ENCODE peak calls at places on chromosomes 6 and 20, in four cellular contexts. One of them, this sample, is unnamed.

GRCh38 chr20:63411151-63411897 is 50.2 kb upstream of the CHRNA4 start:
- DNase-seq in CD4-positive, CD25-positive, alpha-beta regulatory T cell: no peak
- DNase-seq in dorsolateral prefrontal cortex: no peak
- DNase-seq in stomach: no peak
- DNase-seq in this sample: no peak

GRCh38 chr6:167676000-167676665 is 150.6 kb upstream of the AFDN start:
- DNase-seq in dorsolateral prefrontal cortex: no peak
- DNase-seq in CD4-positive, CD25-positive, alpha-beta regulatory T cell: no peak
- DNase-seq in stomach: peak
- DNase-seq in this sample: no peak

GRCh38 chr6:126210398-126211075 is 129.4 kb upstream of the CENPW start:
- DNase-seq in stomach: no peak
- DNase-seq in CD4-positive, CD25-positive, alpha-beta regulatory T cell: no peak
- DNase-seq in dorsolateral prefrontal cortex: no peak
- DNase-seq in this sample: no peak

GRCh38 chr6:11876934-11877433 is 98.4 kb upstream of the ADTRP start:
- DNase-seq in CD4-positive, CD25-positive, alpha-beta regulatory T cell: no peak
- DNase-seq in stomach: no peak
- DNase-seq in dorsolateral prefrontal cortex: no peak
- DNase-seq in this sample: no peak

GRCh38 chr20:62160253-62160652 is 16.7 kb downstream of the SS18L1 start:
- DNase-seq in CD4-positive, CD25-positive, alpha-beta regulatory T cell: no peak
- DNase-seq in stomach: no peak
- DNase-seq in dorsolateral prefrontal cortex: no peak
- DNase-seq in this sample: no peak

GRCh38 chr6:166760288-166760687 is 133.2 kb upstream of the RPS6KA2 start:
- DNase-seq in CD4-positive, CD25-positive, alpha-beta regulatory T cell: no peak
- DNase-seq in stomach: no peak
- DNase-seq in dorsolateral prefrontal cortex: no peak
- DNase-seq in this sample: no peak

GRCh38 chr20:41339957-41340326 is 679 bp upstream of the LPIN3 start:
- DNase-seq in CD4-positive, CD25-positive, alpha-beta regulatory T cell: peak
- DNase-seq in stomach: peak
- DNase-seq in dorsolateral prefrontal cortex: peak
- DNase-seq in this sample: peak

GRCh38 chr20:53220482-53221307 is 248.5 kb downstream of the TSHZ2 start:
- DNase-seq in CD4-positive, CD25-positive, alpha-beta regulatory T cell: no peak
- DNase-seq in stomach: no peak
- DNase-seq in dorsolateral prefrontal cortex: no peak
- DNase-seq in this sample: no peak

GRCh38 chr6:113172531-113172966 is 684.6 kb upstream of the MARCKS start:
- DNase-seq in CD4-positive, CD25-positive, alpha-beta regulatory T cell: no peak
- DNase-seq in stomach: no peak
- DNase-seq in dorsolateral prefrontal cortex: peak
- DNase-seq in this sample: peak

GRCh38 chr6:7138921-7139358 is 31.2 kb downstream of the RREB1 start:
- DNase-seq in CD4-positive, CD25-positive, alpha-beta regulatory T cell: no peak
- DNase-seq in dorsolateral prefrontal cortex: no peak
- DNase-seq in stomach: peak
- DNase-seq in this sample: no peak

GRCh38 chr20:24206995-24207394 is 218.4 kb upstream of the GGTLC1 start:
- DNase-seq in CD4-positive, CD25-positive, alpha-beta regulatory T cell: no peak
- DNase-seq in stomach: no peak
- DNase-seq in dorsolateral prefrontal cortex: no peak
- DNase-seq in this sample: no peak

GRCh38 chr6:82270791-82271392 is 23.3 kb upstream of the IBTK start:
- DNase-seq in stomach: no peak
- DNase-seq in CD4-positive, CD25-positive, alpha-beta regulatory T cell: no peak
- DNase-seq in dorsolateral prefrontal cortex: no peak
- DNase-seq in this sample: no peak

GRCh38 chr20:32823078-32823477 is 3.3 kb downstream of the MAPRE1 start:
- DNase-seq in CD4-positive, CD25-positive, alpha-beta regulatory T cell: no peak
- DNase-seq in dorsolateral prefrontal cortex: no peak
- DNase-seq in stomach: no peak
- DNase-seq in this sample: peak

GRCh38 chr6:85670573-85670972 is 27.9 kb upstream of the SYNCRIP start:
- DNase-seq in dorsolateral prefrontal cortex: no peak
- DNase-seq in CD4-positive, CD25-positive, alpha-beta regulatory T cell: no peak
- DNase-seq in stomach: no peak
- DNase-seq in this sample: peak
- H3K27ac ChIP-seq in dorsolateral prefrontal cortex: no peak
- H3K27ac ChIP-seq in CD4-positive, CD25-positive, alpha-beta regulatory T cell: peak
- H3K27ac ChIP-seq in stomach: no peak
- H3K27ac ChIP-seq in this sample: no peak

GRCh38 chr6:56552212-56553130 is 90.2 kb downstream of the DST start:
- DNase-seq in stomach: no peak
- DNase-seq in dorsolateral prefrontal cortex: no peak
- DNase-seq in CD4-positive, CD25-positive, alpha-beta regulatory T cell: no peak
- DNase-seq in this sample: no peak
- H3K27ac ChIP-seq in stomach: no peak
- H3K27ac ChIP-seq in dorsolateral prefrontal cortex: peak
- H3K27ac ChIP-seq in CD4-positive, CD25-positive, alpha-beta regulatory T cell: no peak
- H3K27ac ChIP-seq in this sample: no peak

DNA sequence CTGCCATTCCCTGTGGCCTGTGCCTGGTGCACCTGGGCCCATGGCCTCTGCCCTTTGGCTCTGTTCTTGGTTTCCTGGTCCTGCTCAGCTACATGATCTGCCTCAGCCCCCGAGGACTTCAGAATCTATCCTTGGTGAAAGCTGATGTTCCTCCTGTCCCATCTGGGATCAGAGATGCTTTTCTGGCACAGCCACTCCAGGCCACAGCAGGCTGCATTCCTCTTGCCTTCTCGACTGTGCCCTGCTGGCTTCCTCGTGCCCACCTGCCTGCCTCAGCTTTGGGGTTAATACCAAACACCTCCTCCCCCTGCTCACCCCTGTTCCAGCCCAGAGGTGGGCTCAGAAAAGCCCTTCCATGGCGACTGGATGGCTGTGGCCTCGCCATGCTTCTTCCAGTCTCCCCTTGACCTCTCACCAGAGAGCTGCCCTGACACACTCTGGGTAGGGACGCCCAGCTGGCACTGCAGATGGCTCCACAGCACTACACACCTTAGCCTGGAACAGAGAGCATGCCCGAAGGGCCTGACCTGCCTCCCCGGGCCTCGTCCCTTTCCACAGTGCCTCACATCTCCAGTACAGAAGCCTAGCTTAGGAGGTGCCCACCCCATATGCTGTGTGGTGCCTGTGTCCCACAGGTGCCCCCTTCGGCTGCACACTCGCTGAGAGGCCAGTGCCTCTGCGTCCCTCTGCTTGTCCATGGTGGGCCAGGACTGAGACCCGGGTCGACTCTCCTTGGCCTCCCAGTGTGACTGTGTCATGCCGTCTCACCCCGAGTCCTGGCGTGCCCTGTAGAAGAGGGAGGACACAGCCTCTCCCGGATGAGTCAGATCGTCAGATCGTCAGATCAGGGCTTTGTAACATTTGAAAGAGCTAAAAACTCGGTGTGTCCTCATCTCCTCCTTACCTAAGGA is 148.8 kb downstream of the DTNBP1 start:
- DNase-seq in dorsolateral prefrontal cortex: no peak
- DNase-seq in stomach: no peak
- DNase-seq in CD4-positive, CD25-positive, alpha-beta regulatory T cell: no peak
- DNase-seq in this sample: no peak
- H3K27ac ChIP-seq in dorsolateral prefrontal cortex: no peak
- H3K27ac ChIP-seq in stomach: no peak
- H3K27ac ChIP-seq in CD4-positive, CD25-positive, alpha-beta regulatory T cell: no peak
- H3K27ac ChIP-seq in this sample: no peak

GRCh38 chr20:20663841-20664240 is 48.6 kb downstream of the RALGAPA2 start:
- DNase-seq in dorsolateral prefrontal cortex: no peak
- DNase-seq in CD4-positive, CD25-positive, alpha-beta regulatory T cell: no peak
- DNase-seq in stomach: no peak
- DNase-seq in this sample: no peak

GRCh38 chr20:20665933-20666332 is 46.5 kb downstream of the RALGAPA2 start:
- DNase-seq in dorsolateral prefrontal cortex: no peak
- DNase-seq in stomach: no peak
- DNase-seq in CD4-positive, CD25-positive, alpha-beta regulatory T cell: no peak
- DNase-seq in this sample: no peak

GRCh38 chr20:20666359-20666758 is 46.1 kb downstream of the RALGAPA2 start:
- DNase-seq in CD4-positive, CD25-positive, alpha-beta regulatory T cell: no peak
- DNase-seq in dorsolateral prefrontal cortex: no peak
- DNase-seq in stomach: no peak
- DNase-seq in this sample: no peak

GRCh38 chr20:20664795-20665194 is 47.6 kb downstream of the RALGAPA2 start:
- DNase-seq in CD4-positive, CD25-positive, alpha-beta regulatory T cell: no peak
- DNase-seq in dorsolateral prefrontal cortex: no peak
- DNase-seq in stomach: no peak
- DNase-seq in this sample: peak

GRCh38 chr20:20665200-20665599 is 47.2 kb downstream of the RALGAPA2 start:
- DNase-seq in CD4-positive, CD25-positive, alpha-beta regulatory T cell: no peak
- DNase-seq in stomach: no peak
- DNase-seq in dorsolateral prefrontal cortex: no peak
- DNase-seq in this sample: no peak
- H3K27ac ChIP-seq in CD4-positive, CD25-positive, alpha-beta regulatory T cell: no peak
- H3K27ac ChIP-seq in stomach: no peak
- H3K27ac ChIP-seq in dorsolateral prefrontal cortex: no peak
- H3K27ac ChIP-seq in this sample: no peak

GRCh38 chr6:56051199-56051598 is 175.8 kb upstream of the BMP5 start:
- DNase-seq in CD4-positive, CD25-positive, alpha-beta regulatory T cell: no peak
- DNase-seq in stomach: no peak
- DNase-seq in dorsolateral prefrontal cortex: no peak
- DNase-seq in this sample: no peak
- H3K27ac ChIP-seq in CD4-positive, CD25-positive, alpha-beta regulatory T cell: no peak
- H3K27ac ChIP-seq in stomach: no peak
- H3K27ac ChIP-seq in dorsolateral prefrontal cortex: no peak
- H3K27ac ChIP-seq in this sample: no peak

GRCh38 chr20:50308513-50309279 is 118.1 kb downstream of the CEBPB start:
- DNase-seq in stomach: peak
- DNase-seq in CD4-positive, CD25-positive, alpha-beta regulatory T cell: no peak
- DNase-seq in dorsolateral prefrontal cortex: peak
- DNase-seq in this sample: peak
- H3K27ac ChIP-seq in stomach: peak
- H3K27ac ChIP-seq in CD4-positive, CD25-positive, alpha-beta regulatory T cell: no peak
- H3K27ac ChIP-seq in dorsolateral prefrontal cortex: peak
- H3K27ac ChIP-seq in this sample: peak

This sample was measured in testis.